ENCODE peak calls at places on chromosomes 3 and 15, in seven cellular contexts. V is effector memory CD4-positive, alpha-beta T cell; W is naive thymus-derived CD4-positive, alpha-beta T cell; P is CD4-positive, CD25-positive, alpha-beta regulatory T cell; M is H9; F is heart left ventricle; T is spleen. K is an unnamed sample.

GRCh38 chr3:53243165-53243564 is 12.7 kb downstream of the TKT start:
- DNase-seq in M (peak; percentile 64), V (no peak), W (no peak), T (no peak), P (no peak), F (no peak), K (no peak)

GRCh38 chr3:53581671-53582070 is 87.3 kb downstream of the CACNA1D start:
- DNase-seq in M (no peak), W (no peak), T (no peak), F (no peak), V (no peak), P (no peak), K (no peak)

GRCh38 chr3:185822957-185823279 is 1.9 kb downstream of the IGF2BP2 start:
- DNase-seq in T (no peak), F (no peak), P (no peak), W (no peak), M (no peak), V (no peak), K (no peak)

GRCh38 chr3:171532294-171532693 is 72.1 kb upstream of the TNIK start:
- DNase-seq in P (no peak), V (no peak), W (no peak), F (no peak), T (no peak), M (no peak), K (no peak)

GRCh38 chr15:60745469-60745971 is 266.6 kb upstream of the ICE2 start:
- DNase-seq in F (peak; percentile 76), T (no peak), V (no peak), P (no peak), M (no peak), W (no peak), K (no peak)

GRCh38 chr3:42864321-42864950 is 11.2 kb downstream of the CYP8B1 start:
- DNase-seq in M (no peak), V (no peak), F (no peak), W (no peak), T (no peak), P (no peak), K (no peak)

GRCh38 chr15:58453931-58454793 is 22.4 kb downstream of the LIPC start:
- DNase-seq in P (no peak), T (no peak), V (no peak), W (no peak), F (no peak), M (no peak), K (no peak)

GRCh38 chr3:171225101-171225674 is 198.7 kb upstream of the SLC2A2 start:
- DNase-seq in P (peak; percentile 63), F (no peak), V (no peak), T (no peak), W (peak; percentile 53), M (no peak), K (no peak)

GRCh38 chr3:13069495-13069894 is 3.7 kb downstream of the IQSEC1 start:
- DNase-seq in V (peak; percentile 5), T (no peak), W (peak; percentile 58), F (no peak), M (no peak), P (peak; percentile 63), K (no peak)

GRCh38 chr3:150268426-150269321 is 139.4 kb upstream of the TSC22D2 start:
- DNase-seq in F (no peak), T (no peak), V (no peak), W (no peak), P (no peak), M (no peak), K (no peak)

GRCh38 chr3:157167371-157167770 is 7.4 kb upstream of the CCNL1 start:
- DNase-seq in W (no peak), M (no peak), F (no peak), T (no peak), P (no peak), V (no peak), K (no peak)

GRCh38 chr3:65751123-65751700 is 287.5 kb downstream of the MAGI1 start:
- DNase-seq in F (peak; percentile 52), V (no peak), T (no peak), P (no peak), M (peak; percentile 65), W (no peak), K (no peak)

GRCh38 chr15:38050529-38050928 is 116.1 kb downstream of the TMCO5A start:
- DNase-seq in V (no peak), M (no peak), P (no peak), W (no peak), F (no peak), T (no peak), K (no peak)

GRCh38 chr3:8848696-8849131 is 79.3 kb upstream of the OXTR start:
- DNase-seq in M (no peak), W (no peak), P (no peak), V (no peak), T (no peak), F (no peak), K (no peak)

GRCh38 chr3:6935964-6936363 is 75.0 kb downstream of the GRM7 start:
- DNase-seq in F (no peak), W (no peak), P (no peak), V (no peak), M (no peak), T (no peak), K (no peak)

GRCh38 chr3:50714953-50715352 is 40.2 kb downstream of the DOCK3 start:
- DNase-seq in M (no peak), W (no peak), T (no peak), P (no peak), V (no peak), F (no peak), K (no peak)

GRCh38 chr15:47364671-47365141 is 352.6 kb upstream of the SEMA6D start:
- DNase-seq in W (no peak), M (no peak), V (no peak), F (no peak), P (no peak), T (no peak), K (no peak)

GRCh38 chr3:19457449-19457848 is 309.1 kb downstream of the KCNH8 start:
- DNase-seq in M (no peak), T (no peak), W (no peak), F (no peak), V (no peak), P (no peak), K (no peak)
- H3K9me3 ChIP-seq in M (no peaks in the 10 kb centered on the region), T (no peaks in the 10 kb centered on the region), W (no peaks in the 10 kb centered on the region), F (peaks cover 4% of the 10 kb centered on the region), V (no peaks in the 10 kb centered on the region), P (no peaks in the 10 kb centered on the region), K (no peaks in the 10 kb centered on the region)

GRCh38 chr3:112497897-112498548 is 1.2 kb downstream of the BTLA start:
- DNase-seq in F (no peak), T (no peak), M (no peak), V (no peak), W (no peak), P (no peak), K (no peak)

GRCh38 chr3:112500621-112501020 is 1.3 kb upstream of the BTLA start:
- DNase-seq in T (no peak), V (no peak), F (no peak), P (no peak), W (no peak), M (no peak), K (no peak)

GRCh38 chr3:112498916-112499315 is 356 bp downstream of the BTLA start:
- DNase-seq in P (no peak), V (no peak), T (no peak), W (peak; percentile 30), M (no peak), F (no peak), K (no peak)

GRCh38 chr3:112496368-112497067 is 2.8 kb downstream of the BTLA start:
- DNase-seq in V (no peak), W (peak; percentile 29), F (no peak), M (no peak), T (no peak), P (no peak), K (no peak)

GRCh38 chr3:112499328-112499727 is at the start of gene BTLA:
- DNase-seq in F (no peak), V (no peak), M (no peak), W (peak; percentile 58), T (no peak), P (peak; percentile 29), K (no peak)
- H3K9me3 ChIP-seq in F (peaks cover 3% of the 10 kb centered on the region), V (no peaks in the 10 kb centered on the region), M (no peaks in the 10 kb centered on the region), W (no peaks in the 10 kb centered on the region), T (no peaks in the 10 kb centered on the region), P (no peaks in the 10 kb centered on the region), K (no peaks in the 10 kb centered on the region)

GRCh38 chr15:98900382-98900781 is 107.2 kb downstream of the PGPEP1L start:
- DNase-seq in P (no peak), T (no peak), F (no peak), M (no peak), W (no peak), V (no peak), K (no peak)

GRCh38 chr15:98896802-98897732 is 110.5 kb downstream of the PGPEP1L start:
- DNase-seq in P (no peak), M (no peak), F (no peak), W (no peak), V (no peak), T (no peak), K (no peak)

GRCh38 chr15:98898122-98898521 is 109.5 kb downstream of the PGPEP1L start:
- DNase-seq in P (no peak), M (no peak), F (no peak), W (no peak), T (no peak), V (no peak), K (no peak)

GRCh38 chr15:98901438-98901837 is 106.2 kb downstream of the PGPEP1L start:
- DNase-seq in V (no peak), F (no peak), T (no peak), M (no peak), W (no peak), P (no peak), K (no peak)

DNA sequence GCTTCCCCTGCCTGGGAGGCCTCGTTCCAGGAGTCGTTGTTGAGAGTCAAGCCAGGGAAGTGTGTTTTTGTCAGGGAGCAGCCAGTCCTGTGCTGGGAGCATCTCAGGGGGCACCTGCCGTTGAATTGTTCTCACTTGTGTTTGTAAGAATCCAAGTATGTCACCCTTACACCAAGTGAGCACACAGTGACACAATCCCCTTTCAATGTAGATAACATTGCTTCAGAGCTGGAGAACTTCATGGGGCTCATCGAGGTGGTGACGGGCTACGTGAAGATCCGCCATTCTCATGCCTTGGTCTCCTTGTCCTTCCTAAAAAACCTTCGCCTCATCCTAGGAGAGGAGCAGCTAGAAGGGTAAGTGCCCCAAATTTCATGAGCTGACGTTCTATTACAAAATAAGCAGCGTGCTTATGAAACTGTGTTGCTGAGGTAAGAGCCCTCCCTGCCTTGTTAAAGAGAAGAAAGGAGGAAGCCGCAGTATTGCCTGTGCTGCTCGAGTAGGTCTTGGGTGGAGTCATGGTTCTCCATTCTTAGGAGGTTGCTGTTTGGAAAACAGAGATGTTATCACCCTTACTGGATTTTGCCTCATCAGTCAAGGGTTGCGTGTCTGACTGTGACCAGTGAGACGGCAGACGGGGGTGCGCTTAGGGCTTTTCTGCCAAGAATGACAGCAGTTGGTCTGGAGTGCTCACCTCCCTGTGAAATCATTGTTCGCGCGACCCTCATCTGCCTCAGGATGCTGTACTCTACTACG is 108.1 kb downstream of the PGPEP1L start:
- DNase-seq in M (no peak), T (peak; percentile 83), V (no peak), F (no peak), P (no peak), W (no peak), K (no peak)
- H3K9me3 ChIP-seq in M (no peaks in the 10 kb centered on the region), T (no peaks in the 10 kb centered on the region), V (no peaks in the 10 kb centered on the region), F (no peaks in the 10 kb centered on the region), P (no peaks in the 10 kb centered on the region), W (no peaks in the 10 kb centered on the region), K (no peaks in the 10 kb centered on the region)

GRCh38 chr3:44492496-44492895 is 15.0 kb upstream of the ZNF445 start:
- DNase-seq in F (no peak), M (no peak), W (no peak), T (no peak), V (no peak), P (no peak), K (no peak)

GRCh38 chr3:44499149-44499898 is 21.9 kb upstream of the ZNF445 start:
- DNase-seq in V (no peak), P (no peak), F (no peak), M (no peak), T (no peak), W (no peak), K (no peak)

GRCh38 chr3:44495636-44496415 is 18.4 kb upstream of the ZNF445 start:
- DNase-seq in P (no peak), W (no peak), V (no peak), T (no peak), F (no peak), M (no peak), K (no peak)
- H3K9me3 ChIP-seq in P (peaks cover 67% of the 10 kb centered on the region), W (peaks cover 3% of the 10 kb centered on the region), V (peaks cover 19% of the 10 kb centered on the region), T (peaks cover 40% of the 10 kb centered on the region), F (peaks cover 33% of the 10 kb centered on the region), M (peaks cover 30% of the 10 kb centered on the region), K (peaks cover 11% of the 10 kb centered on the region)

K was measured in T-helper 17 cell.